ENCODE peak calls at places on chromosome 18, in six cellular contexts. L is neural crest cell, T is mesothelial cell of epicardium, B is upper lobe of right lung, D is omental fat pad, O is HFFc6. Z is an unnamed sample.

GRCh38 chr18:69820538-69820937 is 127.1 kb downstream of the CD226 start:
- DNase-seq in L (no peak), T (no peak), B (no peak), D (no peak), O (no peak), Z (no peak)

GRCh38 chr18:26040051-26040656 is 50.3 kb downstream of the SS18 start:
- DNase-seq in L (no peak), T (no peak), B (no peak), D (no peak), O (no peak), Z (no peak)

GRCh38 chr18:8705280-8705940 is at the start of gene MTCL1:
- DNase-seq in L (peak; percentile 30), T (no peak), B (peak; percentile 75), D (no peak), O (peak; percentile 53), Z (no peak)

GRCh38 chr18:62526098-62527025 is 3.5 kb downstream of the ZCCHC2 start:
- DNase-seq in L (peak; percentile 69), T (peak; percentile 32), B (peak; percentile 93), D (peak; percentile 46), O (peak; percentile 68), Z (peak; percentile 87)

GRCh38 chr18:54828986-54829385 is 709 bp downstream of the RAB27B start:
- DNase-seq in L (no peak), T (no peak), B (no peak), D (no peak), O (no peak), Z (no peak)

GRCh38 chr18:55577812-55578539 is 10.0 kb downstream of the TCF4 start:
- DNase-seq in L (no peak), T (no peak), B (no peak), D (no peak), O (no peak), Z (no peak)

GRCh38 chr18:23484783-23485182 is 18.5 kb upstream of the RMC1 start:
- DNase-seq in L (no peak), T (no peak), B (no peak), D (no peak), O (no peak), Z (peak; percentile 34)

GRCh38 chr18:2087877-2088673 is 483.2 kb downstream of the METTL4 start:
- DNase-seq in L (no peak), T (no peak), B (no peak), D (no peak), O (no peak), Z (no peak)

GRCh38 chr18:23154823-23155517 is 19.7 kb downstream of the CABLES1 start:
- DNase-seq in L (no peak), T (no peak), B (no peak), D (no peak), O (no peak), Z (no peak)

GRCh38 chr18:9441061-9441460 is 34.3 kb upstream of the RALBP1 start:
- DNase-seq in L (no peak), T (no peak), B (no peak), D (no peak), O (no peak), Z (no peak)

GRCh38 chr18:44759925-44760342 is 79.2 kb downstream of the SETBP1 start:
- DNase-seq in L (no peak), T (no peak), B (no peak), D (no peak), O (no peak), Z (no peak)

DNA sequence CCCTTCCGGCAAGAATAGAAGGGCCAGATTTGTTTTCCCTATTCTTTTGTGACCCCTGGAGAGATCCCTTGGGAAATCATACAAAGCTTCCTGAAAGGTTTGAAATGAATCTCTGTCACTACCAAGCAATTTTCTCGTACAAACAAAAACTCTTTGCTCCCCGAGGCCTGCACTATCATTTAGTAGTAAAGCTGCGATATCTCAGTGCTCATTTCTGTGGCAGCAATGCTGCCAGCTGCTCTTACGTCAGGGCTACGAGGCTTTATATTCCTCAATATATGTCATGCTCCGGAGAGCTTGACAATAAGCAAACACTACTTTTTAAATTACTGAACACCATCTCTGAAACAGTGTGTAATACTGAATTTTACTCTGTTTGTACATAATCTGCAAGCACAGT is 403.1 kb upstream of the NETO1 start:
- DNase-seq in L (no peak), T (no peak), B (no peak), D (no peak), O (no peak), Z (no peak)
- TF ChIP-seq CTCF in L (no peak), T (no peak), B (no peak), D (no peak), O (no peak), Z (no peak)

GRCh38 chr18:28013064-28013463 is 163.9 kb downstream of the CDH2 start:
- DNase-seq in L (no peak), T (no peak), B (no peak), D (no peak), O (no peak), Z (no peak)
- TF ChIP-seq CTCF in L (peak; percentile 60), T (no peak), B (no peak), D (no peak), O (peak; percentile 81), Z (peak; percentile 67)

DNA sequence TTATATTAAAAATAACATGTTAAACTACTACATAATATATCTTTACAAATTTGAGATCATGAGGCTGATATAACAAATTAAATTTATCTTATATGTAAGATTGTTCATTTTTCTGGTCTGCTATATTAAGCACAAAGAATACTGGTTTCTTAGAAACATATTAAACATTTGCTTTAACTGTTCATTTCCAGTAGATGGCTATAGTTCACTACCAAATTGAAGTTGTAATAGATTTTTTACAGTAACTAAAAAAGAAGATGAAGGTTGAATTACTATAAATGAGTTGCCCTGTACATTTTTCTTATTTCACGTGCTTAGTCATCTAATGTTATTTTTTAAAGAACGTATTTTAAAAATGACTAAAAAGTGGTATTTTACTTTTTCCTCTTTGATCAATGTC is 57.0 kb downstream of the ZNF407 start:
- DNase-seq in L (no peak), T (no peak), B (no peak), D (no peak), O (peak; percentile 33), Z (no peak)
- TF ChIP-seq CTCF in L (peak; percentile 65), T (no peak), B (peak; percentile 22), D (no peak), O (peak; percentile 74), Z (peak; percentile 57)

DNA sequence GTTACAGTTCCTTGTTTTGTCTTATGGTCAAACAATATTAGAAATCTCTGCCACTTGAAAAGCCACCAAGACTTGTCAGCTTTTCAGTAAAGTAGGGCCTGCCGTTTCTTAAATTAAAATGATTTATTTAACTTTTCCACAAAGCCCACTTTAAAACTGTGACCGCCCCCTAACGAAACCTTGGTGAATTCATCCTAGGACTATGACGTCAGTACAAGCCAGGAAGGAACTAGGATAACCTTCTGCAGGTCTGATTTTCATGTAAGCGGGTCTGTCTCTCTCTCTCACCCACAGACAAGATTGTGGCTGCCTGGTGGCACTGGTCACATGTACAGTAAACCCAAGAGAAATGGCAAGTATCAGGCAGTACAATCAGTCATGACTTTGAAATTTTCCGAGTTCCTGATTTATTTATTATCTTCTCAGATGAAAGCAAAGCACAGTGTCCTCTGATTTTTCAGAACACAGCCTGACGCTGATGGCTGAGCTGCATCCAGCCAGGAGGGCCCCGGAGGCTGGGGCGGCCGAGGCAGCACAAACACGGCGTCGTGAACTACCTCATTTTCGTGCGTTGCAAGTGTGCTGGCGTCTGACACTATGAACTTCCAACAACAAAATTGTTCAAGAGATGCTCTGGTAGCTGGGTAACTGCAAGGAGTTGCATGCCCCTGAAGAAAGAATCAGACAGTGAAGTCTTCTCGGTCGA is 18.9 kb downstream of the SALL3 start:
- DNase-seq in L (no peak), T (no peak), B (no peak), D (no peak), O (no peak), Z (no peak)
- TF ChIP-seq CTCF in L (no peak), T (no peak), B (no peak), D (no peak), O (no peak), Z (no peak)

DNA sequence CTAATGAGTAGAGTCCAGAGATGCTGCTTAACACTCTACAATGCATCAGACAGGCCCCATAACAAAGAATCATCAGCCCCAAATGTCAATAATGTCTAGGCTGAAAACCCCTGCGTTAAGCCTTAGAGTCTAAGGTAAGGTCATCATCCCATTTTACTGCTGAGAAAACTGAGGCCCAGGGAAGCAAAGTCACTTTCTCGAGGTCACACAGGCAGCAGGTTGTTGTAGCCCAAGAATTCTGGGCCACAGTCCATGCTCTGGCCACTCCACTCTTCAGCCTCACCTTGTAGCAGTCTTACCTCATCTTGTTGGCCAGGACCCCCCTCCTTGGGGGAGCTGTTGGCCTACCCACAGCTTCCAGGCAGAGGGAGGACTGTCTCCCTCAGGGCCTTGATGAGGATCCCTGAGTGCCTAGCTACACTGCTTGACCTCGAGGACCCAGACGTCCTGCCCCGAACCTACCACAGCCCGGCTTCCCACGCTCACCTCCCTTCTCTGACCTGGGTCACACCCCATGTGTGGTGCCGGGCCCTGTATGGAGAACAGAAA is 54.4 kb downstream of the SMAD7 start:
- DNase-seq in L (no peak), T (no peak), B (no peak), D (no peak), O (no peak), Z (no peak)
- TF ChIP-seq CTCF in L (no peak), T (no peak), B (no peak), D (no peak), O (no peak), Z (no peak)